ENCODE peak calls at places on chromosomes 13 and 19, in ten cellular contexts. Y is foreskin melanocyte; W is lower lobe of right lung; T is A673; A is psoas muscle; D is CD8-positive, alpha-beta memory T cell; B is heart right ventricle; C is mammary epithelial cell; J is stimulated activated CD8-positive, alpha-beta memory T cell treated with anti-CD3 and anti-CD28 coated beads, Interleukin-7, amount 100 ng/mL, for 1 hour; R is T-helper 1 cell. H is an unnamed sample.

GRCh38 chr13:78102121-78102677 is 183.6 kb upstream of the EDNRB start:
- DNase-seq in R (no peak), Y (peak; percentile 80), W (no peak), A (peak; percentile 47), T (no peak), C (peak; percentile 40), J (no peak), B (peak; percentile 15), D (no peak), H (no peak)

GRCh38 chr19:372306-372890 is 27.8 kb upstream of the MIER2 start:
- DNase-seq in T (no peak), C (no peak), A (peak; percentile 78), R (no peak), W (no peak), Y (no peak), B (peak; percentile 72), D (no peak), J (no peak), H (no peak)

GRCh38 chr13:45821861-45822260 is 29.7 kb downstream of the SIAH3 start:
- DNase-seq in T (no peak), Y (no peak), W (no peak), B (no peak), J (no peak), D (no peak), R (no peak), A (no peak), C (no peak), H (no peak)

GRCh38 chr13:61138857-61139256 is 276.8 kb downstream of the PCDH20 start:
- DNase-seq in Y (no peak), R (no peak), J (no peak), C (no peak), B (no peak), A (no peak), D (no peak), T (no peak), W (no peak), H (no peak)

GRCh38 chr13:95019886-95020285 is 281.4 kb downstream of the ABCC4 start:
- DNase-seq in C (no peak), D (no peak), R (no peak), J (no peak), B (no peak), Y (no peak), T (no peak), A (no peak), W (no peak), H (no peak)

GRCh38 chr13:94656766-94657165 is 55.1 kb downstream of the GPR180 start:
- DNase-seq in D (no peak), J (no peak), T (peak; percentile 78), W (no peak), A (no peak), C (peak; percentile 82), R (peak; percentile 59), B (no peak), Y (no peak), H (peak; percentile 90)

GRCh38 chr13:74200081-74200480 is 65.9 kb upstream of the KLF12 start:
- DNase-seq in C (no peak), Y (no peak), R (no peak), D (no peak), J (no peak), B (no peak), T (peak; percentile 9), A (no peak), W (no peak), H (no peak)

GRCh38 chr13:75135325-75135825 is 346.6 kb downstream of the TBC1D4 start:
- DNase-seq in Y (peak; percentile 90), C (peak; percentile 92), W (no peak), B (no peak), T (peak; percentile 9), J (no peak), A (no peak), D (no peak), R (no peak), H (peak; percentile 94)

GRCh38 chr13:92355213-92355612 is 871.4 kb upstream of the GPC6 start:
- DNase-seq in D (no peak), A (no peak), J (no peak), Y (no peak), W (no peak), R (no peak), T (peak; percentile 40), C (no peak), B (no peak), H (peak; percentile 20)

GRCh38 chr13:108987488-108987887 is 358.1 kb downstream of the MYO16 start:
- DNase-seq in B (no peak), W (no peak), J (no peak), A (no peak), D (no peak), Y (peak; percentile 85), T (peak; percentile 68), R (no peak), C (peak; percentile 64), H (peak; percentile 67)

GRCh38 chr19:58553799-58554493 is 959 bp downstream of the CHMP2A start:
- DNase-seq in B (no peak), A (peak; percentile 47), C (no peak), D (no peak), J (no peak), T (no peak), Y (no peak), R (no peak), W (no peak), H (no peak)

GRCh38 chr13:93305886-93306285 is 79.3 kb downstream of the GPC6 start:
- DNase-seq in Y (no peak), B (no peak), D (no peak), J (no peak), A (no peak), R (no peak), W (no peak), T (no peak), C (no peak), H (no peak)

GRCh38 chr19:33664744-33665143 is 43.0 kb downstream of the CHST8 start:
- DNase-seq in B (no peak), R (no peak), D (no peak), T (no peak), W (no peak), C (no peak), J (no peak), A (no peak), Y (no peak), H (no peak)

GRCh38 chr13:47114030-47114429 is 217.2 kb upstream of the HTR2A start:
- DNase-seq in Y (no peak), C (peak; percentile 66), D (no peak), J (no peak), T (no peak), B (no peak), W (no peak), A (no peak), R (no peak), H (peak; percentile 81)

H was measured in foreskin keratinocyte.